ENCODE peak calls at places on chromosomes 3 and 15, in four cellular contexts. One of them, this sample, is unnamed. For H3K4me1, the result is how much of the 10 kb centered on the place peaks cover.

GRCh38 chr15:91897585-91898372 is 44.3 kb downstream of the SLCO3A1 start:
- DNase-seq in breast epithelium: no peak
- DNase-seq in prostate gland: no peak
- DNase-seq in suprapubic skin: no peak
- DNase-seq in this sample: no peak

GRCh38 chr15:89416339-89417183 is 79.8 kb downstream of the RHCG start:
- DNase-seq in suprapubic skin: no peak
- DNase-seq in prostate gland: no peak
- DNase-seq in breast epithelium: no peak
- DNase-seq in this sample: peak

GRCh38 chr3:42872718-42873117 is 3.0 kb downstream of the CYP8B1 start:
- DNase-seq in suprapubic skin: no peak
- DNase-seq in prostate gland: no peak
- DNase-seq in breast epithelium: no peak
- DNase-seq in this sample: no peak

GRCh38 chr3:170738756-170739155 is 131.2 kb downstream of the RPL22L1 start:
- DNase-seq in breast epithelium: no peak
- DNase-seq in suprapubic skin: no peak
- DNase-seq in prostate gland: no peak
- DNase-seq in this sample: no peak

GRCh38 chr3:127412578-127413317 is 124.9 kb upstream of the PRR20G start:
- DNase-seq in breast epithelium: no peak
- DNase-seq in suprapubic skin: no peak
- DNase-seq in prostate gland: no peak
- DNase-seq in this sample: no peak

GRCh38 chr3:78368576-78369345 is 1328.9 kb downstream of the ROBO2 start:
- DNase-seq in breast epithelium: no peak
- DNase-seq in prostate gland: no peak
- DNase-seq in suprapubic skin: no peak
- DNase-seq in this sample: no peak

GRCh38 chr3:149765762-149766334 is 13.6 kb upstream of the COMMD2 start:
- DNase-seq in suprapubic skin: no peak
- DNase-seq in prostate gland: no peak
- DNase-seq in breast epithelium: no peak
- DNase-seq in this sample: no peak

GRCh38 chr3:33940149-33940548 is 141.7 kb downstream of the PDCD6IP start:
- DNase-seq in suprapubic skin: no peak
- DNase-seq in prostate gland: no peak
- DNase-seq in breast epithelium: no peak
- DNase-seq in this sample: no peak

GRCh38 chr3:115960799-115961198 is 337.5 kb downstream of the GAP43 start:
- DNase-seq in breast epithelium: no peak
- DNase-seq in prostate gland: no peak
- DNase-seq in suprapubic skin: no peak
- DNase-seq in this sample: no peak

GRCh38 chr3:187014417-187014864 is 84.1 kb downstream of the ST6GAL1 start:
- DNase-seq in breast epithelium: no peak
- DNase-seq in suprapubic skin: no peak
- DNase-seq in prostate gland: peak
- DNase-seq in this sample: no peak

GRCh38 chr15:101348015-101348414 is 53.0 kb upstream of the SNRPA1 start:
- DNase-seq in breast epithelium: no peak
- DNase-seq in suprapubic skin: no peak
- DNase-seq in prostate gland: no peak
- DNase-seq in this sample: no peak

GRCh38 chr15:31399544-31400171 is 73.0 kb downstream of the KLF13 start:
- DNase-seq in prostate gland: no peak
- DNase-seq in suprapubic skin: no peak
- DNase-seq in breast epithelium: no peak
- DNase-seq in this sample: no peak

GRCh38 chr15:53978248-53978906 is at the start of gene UNC13C:
- DNase-seq in breast epithelium: no peak
- DNase-seq in prostate gland: peak
- DNase-seq in suprapubic skin: no peak
- DNase-seq in this sample: peak

GRCh38 chr3:187848396-187848795 is 103.1 kb upstream of the BCL6 start:
- DNase-seq in prostate gland: no peak
- DNase-seq in breast epithelium: no peak
- DNase-seq in suprapubic skin: no peak
- DNase-seq in this sample: no peak

GRCh38 chr3:29686889-29687592 is 406.2 kb downstream of the RBMS3 start:
- DNase-seq in breast epithelium: no peak
- DNase-seq in prostate gland: no peak
- DNase-seq in suprapubic skin: no peak
- DNase-seq in this sample: no peak

GRCh38 chr15:71730277-71731144 is 79.8 kb upstream of the NR2E3 start:
- DNase-seq in breast epithelium: peak
- DNase-seq in suprapubic skin: no peak
- DNase-seq in prostate gland: peak
- DNase-seq in this sample: peak

GRCh38 chr3:196177567-196177966 is 33.6 kb downstream of the ZDHHC19 start:
- DNase-seq in breast epithelium: no peak
- DNase-seq in suprapubic skin: no peak
- DNase-seq in prostate gland: no peak
- DNase-seq in this sample: no peak

GRCh38 chr15:95653361-95653805 is 677.1 kb upstream of the NR2F2 start:
- DNase-seq in suprapubic skin: no peak
- DNase-seq in breast epithelium: no peak
- DNase-seq in prostate gland: no peak
- DNase-seq in this sample: no peak

GRCh38 chr3:142467738-142468137 is 19.9 kb upstream of the XRN1 start:
- DNase-seq in prostate gland: no peak
- DNase-seq in breast epithelium: no peak
- DNase-seq in suprapubic skin: no peak
- DNase-seq in this sample: no peak

GRCh38 chr3:59425371-59425770 is 375.5 kb upstream of the CFAP20DC start:
- DNase-seq in prostate gland: no peak
- DNase-seq in breast epithelium: no peak
- DNase-seq in suprapubic skin: no peak
- DNase-seq in this sample: no peak

GRCh38 chr3:117526485-117527079 is 817.0 kb downstream of the TUSC7 start:
- DNase-seq in breast epithelium: no peak
- DNase-seq in suprapubic skin: no peak
- DNase-seq in prostate gland: peak
- DNase-seq in this sample: peak

GRCh38 chr3:189292667-189293478 is 121.1 kb downstream of the TPRG1 start:
- DNase-seq in breast epithelium: peak
- DNase-seq in suprapubic skin: no peak
- DNase-seq in prostate gland: peak
- DNase-seq in this sample: no peak

GRCh38 chr3:160941885-160942494 is 163.2 kb downstream of the B3GALNT1 start:
- DNase-seq in prostate gland: peak
- DNase-seq in suprapubic skin: peak
- DNase-seq in breast epithelium: peak
- DNase-seq in this sample: peak

GRCh38 chr3:65729553-65729952 is 309.2 kb downstream of the MAGI1 start:
- DNase-seq in prostate gland: no peak
- DNase-seq in suprapubic skin: no peak
- DNase-seq in breast epithelium: no peak
- DNase-seq in this sample: no peak

GRCh38 chr15:77525411-77525811 is 104.7 kb downstream of the HMG20A start:
- DNase-seq in breast epithelium: no peak
- DNase-seq in prostate gland: no peak
- DNase-seq in suprapubic skin: peak
- DNase-seq in this sample: no peak

DNA sequence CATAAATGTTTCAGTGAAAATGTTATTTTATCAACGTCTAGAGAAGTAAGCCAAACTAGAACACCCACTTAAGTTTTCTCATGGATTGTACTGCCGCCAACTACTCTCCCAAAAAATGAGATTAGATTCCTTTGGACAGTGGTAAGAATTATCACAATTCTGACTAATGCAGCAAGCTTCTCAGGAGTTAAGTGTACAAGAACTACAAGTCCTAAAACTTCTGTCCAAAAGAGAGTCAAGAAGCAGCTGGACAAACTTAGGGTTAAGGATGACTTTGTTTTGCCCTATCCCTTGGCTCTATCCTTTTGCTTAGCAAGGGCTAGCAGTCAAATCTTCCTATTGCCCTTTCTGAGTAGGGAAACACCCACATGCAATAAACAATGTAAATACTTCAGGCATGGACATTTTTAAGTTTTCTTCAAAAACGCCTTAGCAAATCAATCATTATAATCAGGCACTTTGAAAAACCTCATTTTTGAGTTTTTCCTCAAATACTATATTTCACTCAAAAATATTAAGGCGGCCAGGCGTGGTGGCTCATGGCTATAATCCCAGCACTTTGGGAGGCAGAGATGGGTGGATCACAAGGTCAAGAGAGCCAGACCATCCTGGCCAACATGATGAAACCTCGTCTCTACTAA is 19.5 kb downstream of the RAF1 start:
- DNase-seq in prostate gland: no peak
- DNase-seq in suprapubic skin: no peak
- DNase-seq in breast epithelium: no peak
- DNase-seq in this sample: no peak
- H3K4me1 ChIP-seq in prostate gland: under half
- H3K4me1 ChIP-seq in suprapubic skin: under half
- H3K4me1 ChIP-seq in breast epithelium: under half
- H3K4me1 ChIP-seq in this sample: under half

DNA sequence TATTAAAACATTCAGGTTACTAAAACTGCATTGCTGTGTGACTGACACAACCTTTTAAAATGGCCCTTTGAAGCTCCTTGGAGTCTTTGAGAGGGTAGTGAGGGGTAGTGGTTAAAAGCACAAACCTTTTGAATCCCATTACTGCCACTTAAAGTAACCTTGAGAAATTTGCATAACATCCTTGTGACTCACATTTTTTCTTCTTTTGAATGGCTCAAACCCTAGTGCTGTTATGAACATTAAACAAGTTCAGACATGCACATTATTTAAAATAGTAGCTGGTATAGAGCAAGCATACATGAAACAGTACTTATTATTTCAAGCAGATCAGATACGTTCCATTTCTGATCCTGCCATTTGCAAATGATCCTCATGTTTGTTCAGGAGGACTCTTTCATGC is 3.7 kb upstream of the CLDN1 start:
- DNase-seq in breast epithelium: no peak
- DNase-seq in suprapubic skin: no peak
- DNase-seq in prostate gland: no peak
- DNase-seq in this sample: no peak
- TF ChIP-seq POLR2A in breast epithelium: no peak
- TF ChIP-seq POLR2A in suprapubic skin: no peak
- TF ChIP-seq POLR2A in prostate gland: no peak
- TF ChIP-seq POLR2A in this sample: no peak

GRCh38 chr3:47791193-47791855 is 9.6 kb upstream of the SMARCC1 start:
- DNase-seq in suprapubic skin: no peak
- DNase-seq in breast epithelium: no peak
- DNase-seq in prostate gland: no peak
- DNase-seq in this sample: no peak
- TF ChIP-seq POLR2AphosphoS5 in suprapubic skin: no peak
- TF ChIP-seq POLR2AphosphoS5 in breast epithelium: no peak
- TF ChIP-seq POLR2AphosphoS5 in prostate gland: no peak
- TF ChIP-seq POLR2AphosphoS5 in this sample: no peak

GRCh38 chr3:12192655-12193484 is 34.2 kb upstream of the TIMP4 start:
- DNase-seq in prostate gland: no peak
- DNase-seq in breast epithelium: no peak
- DNase-seq in suprapubic skin: no peak
- DNase-seq in this sample: no peak

GRCh38 chr3:12192173-12192572 is 33.5 kb upstream of the TIMP4 start:
- DNase-seq in prostate gland: no peak
- DNase-seq in breast epithelium: no peak
- DNase-seq in suprapubic skin: no peak
- DNase-seq in this sample: no peak

GRCh38 chr3:12190221-12190807 is 31.6 kb upstream of the TIMP4 start:
- DNase-seq in prostate gland: no peak
- DNase-seq in suprapubic skin: no peak
- DNase-seq in breast epithelium: no peak
- DNase-seq in this sample: no peak

GRCh38 chr3:12191559-12191958 is 32.8 kb upstream of the TIMP4 start:
- DNase-seq in suprapubic skin: no peak
- DNase-seq in prostate gland: no peak
- DNase-seq in breast epithelium: no peak
- DNase-seq in this sample: no peak

DNA sequence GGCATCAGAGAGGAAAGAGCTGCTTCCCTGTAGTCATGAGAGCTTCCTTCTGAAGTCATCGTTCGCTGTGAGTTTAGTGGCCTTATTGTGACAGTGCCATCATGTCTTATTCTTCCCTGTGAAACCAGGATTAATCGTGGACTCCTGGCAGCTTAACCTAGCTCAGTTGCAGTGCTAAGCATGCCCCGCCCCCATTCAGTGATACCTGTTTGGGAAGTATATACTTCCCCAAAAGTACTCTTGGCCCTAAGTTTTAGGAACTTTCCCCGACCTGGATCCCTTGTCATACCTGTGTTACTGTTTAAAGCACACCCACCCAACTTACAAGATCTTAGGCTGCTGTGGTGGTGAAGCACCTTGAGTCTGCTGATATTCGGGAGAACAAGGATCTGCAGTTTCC is 32.1 kb upstream of the TIMP4 start:
- DNase-seq in suprapubic skin: no peak
- DNase-seq in breast epithelium: no peak
- DNase-seq in prostate gland: no peak
- DNase-seq in this sample: no peak
- H3K4me1 ChIP-seq in suprapubic skin: under half
- H3K4me1 ChIP-seq in breast epithelium: under half
- H3K4me1 ChIP-seq in prostate gland: under half
- H3K4me1 ChIP-seq in this sample: under half

GRCh38 chr15:78930577-78931388 is 14.1 kb downstream of the CTSH start:
- DNase-seq in prostate gland: peak
- DNase-seq in breast epithelium: peak
- DNase-seq in suprapubic skin: no peak
- DNase-seq in this sample: no peak
- TF ChIP-seq POLR2A in prostate gland: peak
- TF ChIP-seq POLR2A in breast epithelium: no peak
- TF ChIP-seq POLR2A in suprapubic skin: no peak
- TF ChIP-seq POLR2A in this sample: no peak

DNA sequence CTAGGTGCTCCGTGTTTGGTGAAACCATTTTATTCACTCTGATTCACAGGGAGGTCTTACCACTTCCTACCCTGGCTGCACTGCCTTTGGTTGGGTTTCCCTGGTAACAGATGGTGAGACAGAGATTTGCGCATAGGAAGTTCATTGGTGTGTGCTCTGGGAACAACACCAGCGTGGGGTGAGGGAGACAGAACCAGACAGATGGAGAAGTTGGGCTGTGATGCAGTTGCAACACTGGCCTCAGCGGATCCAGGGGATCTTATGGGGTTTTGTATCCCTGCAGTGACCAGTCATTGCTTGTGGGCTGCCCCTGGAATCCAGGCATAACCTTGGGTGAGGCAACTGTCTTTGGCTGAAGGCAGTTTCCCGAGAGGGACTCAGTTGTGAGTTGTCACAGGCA is 12.5 kb upstream of the IL16 start:
- DNase-seq in suprapubic skin: peak
- DNase-seq in prostate gland: no peak
- DNase-seq in breast epithelium: no peak
- DNase-seq in this sample: no peak
- TF ChIP-seq POLR2AphosphoS5 in suprapubic skin: no peak
- TF ChIP-seq POLR2AphosphoS5 in prostate gland: no peak
- TF ChIP-seq POLR2AphosphoS5 in breast epithelium: no peak
- TF ChIP-seq POLR2AphosphoS5 in this sample: peak